ENCODE peak calls at places on chromosomes 4 and X, in eight cellular contexts. J, H, P, Y, O, U, Q and Z are unnamed samples.

GRCh38 chrX:40277672-40278071 is 179.9 kb upstream of the BCOR start:
- DNase-seq in Q (no peak), U (no peak), O (no peak), J (no peak), P (no peak), H (no peak), Y (no peak), Z (no peak)

GRCh38 chrX:1071351-1071750 is 141.1 kb downstream of the CRLF2 start:
- DNase-seq in H (no peak), U (no peak), Q (no peak), Y (no peak), P (peak; percentile 62), O (no peak), J (no peak), Z (no peak)

GRCh38 chr4:116217781-116218180 is 867.6 kb downstream of the TRAM1L1 start:
- DNase-seq in Q (no peak), H (no peak), O (no peak), U (no peak), Y (no peak), J (no peak), P (no peak), Z (peak; percentile 37)

GRCh38 chrX:43592597-43592996 is 63.5 kb upstream of the MAOA start:
- DNase-seq in Y (no peak), H (no peak), Q (no peak), P (no peak), U (no peak), J (no peak), O (no peak), Z (no peak)

GRCh38 chrX:71366674-71367256 is 608 bp downstream of the TAF1 start:
- DNase-seq in Y (peak; percentile 44), Q (peak; percentile 30), P (no peak), J (peak; percentile 33), U (peak; percentile 16), H (peak; percentile 59), O (peak; percentile 28), Z (peak; percentile 17)

GRCh38 chrX:13699183-13699826 is 10.4 kb downstream of the RAB9A start:
- DNase-seq in Q (no peak), P (no peak), H (no peak), Y (no peak), U (peak; percentile 23), O (no peak), J (no peak), Z (no peak)

GRCh38 chr4:140088317-140088967 is 65.5 kb downstream of the MAML3 start:
- DNase-seq in O (no peak), U (peak; percentile 59), Y (no peak), P (no peak), J (no peak), H (no peak), Q (no peak), Z (no peak)

GRCh38 chr4:80492761-80493160 is 157.2 kb downstream of the CFAP299 start:
- DNase-seq in P (no peak), O (no peak), Q (no peak), U (no peak), J (peak; percentile 27), H (no peak), Y (no peak), Z (no peak)

GRCh38 chrX:133983974-133984578 is 1.3 kb downstream of the GPC3 start:
- DNase-seq in P (no peak), H (no peak), Y (no peak), J (no peak), Q (peak; percentile 19), U (no peak), O (no peak), Z (no peak)

GRCh38 chr4:85938062-85938461 is 421.8 kb downstream of the MAPK10 start:
- DNase-seq in U (no peak), Q (no peak), P (no peak), H (no peak), J (no peak), Y (no peak), O (no peak), Z (no peak)

GRCh38 chrX:48003367-48003757 is 427 bp downstream of the ZNF182 start:
- DNase-seq in Q (peak; percentile 25), P (no peak), H (no peak), O (no peak), U (no peak), J (peak; percentile 40), Y (no peak), Z (no peak)

GRCh38 chr4:74535471-74535870 is 90.5 kb downstream of the AREG start:
- DNase-seq in J (no peak), O (no peak), Y (no peak), Q (no peak), P (no peak), H (no peak), U (no peak), Z (no peak)

GRCh38 chr4:144647095-144647959 is 1.4 kb downstream of the HHIP start:
- DNase-seq in P (no peak), Y (no peak), Q (no peak), O (no peak), J (no peak), H (no peak), U (peak; percentile 51), Z (peak; percentile 75)

GRCh38 chrX:42237956-42238355 is 314.6 kb upstream of the CASK start:
- DNase-seq in J (no peak), P (no peak), Y (no peak), O (no peak), H (no peak), Q (no peak), U (peak; percentile 13), Z (peak; percentile 6)

GRCh38 chr4:40915318-40916217 is 165.8 kb downstream of the NSUN7 start:
- DNase-seq in U (peak; percentile 57), P (no peak), Y (no peak), O (no peak), J (no peak), Q (no peak), H (no peak), Z (peak; percentile 82)

GRCh38 chr4:173735055-173735454 is 205.0 kb upstream of the HAND2 start:
- DNase-seq in Y (no peak), H (no peak), O (no peak), P (no peak), U (peak; percentile 22), J (no peak), Q (no peak), Z (no peak)

GRCh38 chr4:184117662-184118199 is 99.9 kb downstream of the ENPP6 start:
- DNase-seq in Q (no peak), H (no peak), U (no peak), J (no peak), Y (no peak), O (peak; percentile 18), P (no peak), Z (no peak)

GRCh38 chr4:164383187-164384181 is 370.4 kb upstream of the SMIM31 start:
- DNase-seq in U (peak; percentile 0), Y (no peak), Q (peak; percentile 15), O (no peak), H (no peak), P (no peak), J (no peak), Z (peak; percentile 70)

GRCh38 chr4:165656399-165656798 is 216.6 kb upstream of the TLL1 start:
- DNase-seq in J (no peak), U (no peak), O (no peak), Y (no peak), H (no peak), P (no peak), Q (no peak), Z (no peak)

GRCh38 chr4:84529169-84529751 is 30.2 kb upstream of the NKX6-1 start:
- DNase-seq in Y (no peak), H (no peak), Q (no peak), P (no peak), U (peak; percentile 11), J (peak; percentile 46), O (no peak), Z (peak; percentile 31)

GRCh38 chr4:100848865-100849264 is 331.0 kb upstream of the EMCN start:
- DNase-seq in J (peak; percentile 4), Q (no peak), H (no peak), O (no peak), P (no peak), U (no peak), Y (no peak), Z (no peak)
- TF ChIP-seq CTCF in J (peak; percentile 43), Q (no peak), H (no peak), O (no peak), P (peak; percentile 10), U (no peak), Y (no peak), Z (peak; percentile 7)

DNA sequence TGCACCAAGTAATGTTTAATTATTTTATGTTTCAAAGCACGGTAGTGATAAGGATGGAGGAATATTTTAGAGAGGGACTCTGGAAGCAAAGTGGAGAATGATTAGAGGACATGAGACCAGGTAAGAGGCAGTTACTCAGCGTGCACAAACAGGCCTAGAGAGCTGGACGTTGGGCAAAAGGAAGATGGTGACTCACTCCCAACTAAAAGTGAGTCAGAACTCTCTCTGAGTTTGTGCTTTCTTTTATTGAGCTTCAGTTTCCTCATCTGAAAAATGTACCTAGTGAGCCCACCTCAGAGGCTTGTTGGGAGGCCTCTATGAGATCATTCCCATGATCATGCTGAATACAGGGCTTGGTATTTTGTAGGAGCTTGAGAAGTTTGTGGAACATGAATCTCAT is 1.6 kb upstream of the ZC4H2 start:
- DNase-seq in O (no peak), H (no peak), J (no peak), Q (no peak), P (no peak), Y (no peak), U (peak; percentile 28), Z (no peak)
- H3K4me3 ChIP-seq in O (no peak overlapping the region), H (no peak overlapping the region), J (no peak overlapping the region), Q (no peak overlapping the region), P (no peak overlapping the region), Y (no peak overlapping the region), U (no peak overlapping the region), Z (no peak overlapping the region)

GRCh38 chrX:114712466-114712865 is 128.6 kb downstream of the HTR2C start:
- DNase-seq in O (no peak), J (no peak), H (no peak), Q (no peak), P (no peak), Y (no peak), U (no peak), Z (no peak)

GRCh38 chrX:114717921-114718320 is 134.0 kb downstream of the HTR2C start:
- DNase-seq in U (no peak), Q (no peak), P (no peak), O (no peak), J (peak; percentile 0), H (no peak), Y (no peak), Z (no peak)
- TF ChIP-seq CTCF in U (no peak), Q (peak; percentile 24), P (no peak), O (no peak), J (peak; percentile 55), H (no peak), Y (no peak), Z (peak; percentile 22)

DNA sequence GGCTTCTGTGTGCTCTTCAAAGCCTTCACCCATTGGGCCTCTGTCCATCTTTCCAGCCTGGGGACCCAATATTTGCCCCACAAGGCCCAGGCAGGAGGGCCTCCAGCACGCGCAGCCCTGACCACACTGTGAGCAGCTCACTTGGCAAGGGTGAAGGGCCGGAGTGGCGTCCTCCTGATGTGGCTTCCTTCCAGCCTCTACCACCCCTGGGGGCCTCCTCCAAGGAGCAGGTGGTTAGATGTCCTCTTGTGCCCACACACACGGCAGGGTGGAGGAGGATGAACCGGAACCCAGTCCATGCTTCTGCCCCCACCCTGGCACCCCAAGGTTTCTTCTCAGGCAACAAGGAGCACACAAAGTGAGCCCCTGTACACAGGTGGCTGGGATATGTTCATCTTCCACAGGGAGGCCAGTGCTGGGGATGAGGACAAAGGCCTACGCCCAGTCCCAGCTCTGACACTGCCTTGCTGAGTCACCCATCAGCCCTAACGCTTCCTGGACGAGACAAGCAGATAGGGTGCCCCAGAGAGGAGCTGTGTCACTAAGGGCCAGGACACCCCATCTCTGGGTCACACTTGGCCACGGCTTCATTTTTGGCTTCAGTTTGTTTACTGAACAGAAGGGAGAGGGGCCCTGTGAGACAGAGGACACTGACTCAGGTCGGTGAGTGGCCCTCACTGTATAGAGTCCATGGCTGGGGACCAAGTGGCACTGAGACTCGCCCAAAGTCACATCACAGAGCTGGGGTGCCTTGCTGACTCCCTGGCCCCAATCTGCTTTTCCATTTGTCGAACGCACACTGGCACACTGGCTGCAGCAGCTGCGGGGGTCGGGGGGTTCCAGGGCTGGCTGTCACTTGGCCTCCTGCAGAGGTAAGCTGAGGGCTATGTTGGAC is 1.9 kb downstream of the UBL4A start:
- DNase-seq in H (no peak), Q (peak; percentile 37), Y (no peak), J (no peak), O (no peak), P (no peak), U (no peak), Z (no peak)
- H3K4me3 ChIP-seq in H (peak overlapping the region; percentile 74), Q (no peak overlapping the region), Y (no peak overlapping the region), J (peak overlapping the region; percentile 98), O (no peak overlapping the region), P (no peak overlapping the region), U (no peak overlapping the region), Z (no peak overlapping the region)